ENCODE peak calls at places on chromosomes 13 and 19, in four cellular contexts. One of them, this sample, is unnamed.

GRCh38 chr19:55079400-55080038 is 3.9 kb downstream of the EPS8L1 start:
- DNase-seq in left ventricle myocardium inferior: no peak
- DNase-seq in endodermal cell: peak; percentile 41
- DNase-seq in A673: no peak
- DNase-seq in this sample: no peak

GRCh38 chr19:3381701-3382372 is 15.5 kb downstream of the NFIC start:
- DNase-seq in left ventricle myocardium inferior: no peak
- DNase-seq in endodermal cell: peak; percentile 38
- DNase-seq in A673: no peak
- DNase-seq in this sample: no peak

GRCh38 chr13:36919833-36920611 is at the start of gene SMAD9:
- DNase-seq in left ventricle myocardium inferior: peak; percentile 83
- DNase-seq in endodermal cell: peak; percentile 85
- DNase-seq in A673: peak; percentile 85
- DNase-seq in this sample: peak; percentile 91

GRCh38 chr13:70668983-70669382 is 560.7 kb upstream of the KLHL1 start:
- DNase-seq in left ventricle myocardium inferior: no peak
- DNase-seq in endodermal cell: no peak
- DNase-seq in A673: no peak
- DNase-seq in this sample: no peak

GRCh38 chr19:48501961-48502719 is 9.5 kb downstream of the LMTK3 start:
- DNase-seq in left ventricle myocardium inferior: no peak
- DNase-seq in endodermal cell: peak; percentile 100
- DNase-seq in A673: peak; percentile 91
- DNase-seq in this sample: peak; percentile 99

GRCh38 chr13:42000836-42001235 is 39.9 kb upstream of the VWA8 start:
- DNase-seq in left ventricle myocardium inferior: no peak
- DNase-seq in endodermal cell: no peak
- DNase-seq in A673: no peak
- DNase-seq in this sample: peak; percentile 31

GRCh38 chr13:39913928-39914327 is 258.5 kb downstream of the COG6 start:
- DNase-seq in left ventricle myocardium inferior: no peak
- DNase-seq in endodermal cell: no peak
- DNase-seq in A673: no peak
- DNase-seq in this sample: no peak

GRCh38 chr13:69912576-69913074 is 195.0 kb upstream of the ATXN8OS start:
- DNase-seq in left ventricle myocardium inferior: no peak
- DNase-seq in endodermal cell: peak; percentile 55
- DNase-seq in A673: no peak
- DNase-seq in this sample: no peak

GRCh38 chr19:53333071-53333465 is 481 bp upstream of the ZNF845 start:
- DNase-seq in left ventricle myocardium inferior: peak; percentile 38
- DNase-seq in endodermal cell: peak; percentile 87
- DNase-seq in A673: no peak
- DNase-seq in this sample: peak; percentile 76

GRCh38 chr13:21625366-21625765 is 21.4 kb upstream of the MICU2 start:
- DNase-seq in left ventricle myocardium inferior: no peak
- DNase-seq in endodermal cell: no peak
- DNase-seq in A673: peak; percentile 65
- DNase-seq in this sample: no peak

GRCh38 chr13:37011002-37011401 is 10.4 kb downstream of the EXOSC8 start:
- DNase-seq in left ventricle myocardium inferior: no peak
- DNase-seq in endodermal cell: no peak
- DNase-seq in A673: no peak
- DNase-seq in this sample: no peak

GRCh38 chr13:77429320-77430142 is 102.6 kb upstream of the MYCBP2 start:
- DNase-seq in left ventricle myocardium inferior: no peak
- DNase-seq in endodermal cell: no peak
- DNase-seq in A673: no peak
- DNase-seq in this sample: no peak

GRCh38 chr19:34577531-34578101 is 96.1 kb downstream of the WTIP start:
- DNase-seq in left ventricle myocardium inferior: no peak
- DNase-seq in endodermal cell: peak; percentile 77
- DNase-seq in A673: no peak
- DNase-seq in this sample: peak; percentile 64

GRCh38 chr13:48411281-48412099 is 1.4 kb downstream of the LPAR6 start:
- DNase-seq in left ventricle myocardium inferior: no peak
- DNase-seq in endodermal cell: no peak
- DNase-seq in A673: peak; percentile 34
- DNase-seq in this sample: peak; percentile 11

GRCh38 chr13:24626449-24626848 is 53.8 kb upstream of the ATP12A start:
- DNase-seq in left ventricle myocardium inferior: no peak
- DNase-seq in endodermal cell: no peak
- DNase-seq in A673: no peak
- DNase-seq in this sample: no peak

GRCh38 chr13:47287291-47287751 is 390.5 kb upstream of the HTR2A start:
- DNase-seq in left ventricle myocardium inferior: no peak
- DNase-seq in endodermal cell: no peak
- DNase-seq in A673: no peak
- DNase-seq in this sample: no peak

GRCh38 chr19:1884291-1884718 is 991 bp downstream of the ABHD17A start:
- DNase-seq in left ventricle myocardium inferior: no peak
- DNase-seq in endodermal cell: peak; percentile 51
- DNase-seq in A673: no peak
- DNase-seq in this sample: no peak

GRCh38 chr13:24630851-24631341 is 49.3 kb upstream of the ATP12A start:
- DNase-seq in left ventricle myocardium inferior: no peak
- DNase-seq in endodermal cell: no peak
- DNase-seq in A673: no peak
- DNase-seq in this sample: peak; percentile 49

GRCh38 chr13:94236876-94237275 is 242.6 kb downstream of the DCT start:
- DNase-seq in left ventricle myocardium inferior: no peak
- DNase-seq in endodermal cell: no peak
- DNase-seq in A673: no peak
- DNase-seq in this sample: no peak

GRCh38 chr19:38264486-38265212 is at the start of gene SPINT2:
- DNase-seq in left ventricle myocardium inferior: no peak
- DNase-seq in endodermal cell: peak; percentile 95
- DNase-seq in A673: no peak
- DNase-seq in this sample: peak; percentile 95

GRCh38 chr19:2475018-2475701 is 767 bp upstream of the GADD45B start:
- DNase-seq in left ventricle myocardium inferior: peak; percentile 62
- DNase-seq in endodermal cell: peak; percentile 87
- DNase-seq in A673: peak; percentile 75
- DNase-seq in this sample: peak; percentile 65

GRCh38 chr13:28579334-28579733 is 79.6 kb upstream of the POMP start:
- DNase-seq in left ventricle myocardium inferior: no peak
- DNase-seq in endodermal cell: peak; percentile 77
- DNase-seq in A673: no peak
- DNase-seq in this sample: peak; percentile 49

GRCh38 chr13:24348385-24348784 is 39.0 kb downstream of the C1QTNF9 start:
- DNase-seq in left ventricle myocardium inferior: no peak
- DNase-seq in endodermal cell: no peak
- DNase-seq in A673: no peak
- DNase-seq in this sample: no peak

GRCh38 chr13:49606747-49607648 is 21.3 kb upstream of the ARL11 start:
- DNase-seq in left ventricle myocardium inferior: peak; percentile 87
- DNase-seq in endodermal cell: peak; percentile 91
- DNase-seq in A673: peak; percentile 91
- DNase-seq in this sample: peak; percentile 90
- H3K4me3 ChIP-seq in left ventricle myocardium inferior: peak overlapping the region; percentile 57
- H3K4me3 ChIP-seq in endodermal cell: no peak overlapping the region
- H3K4me3 ChIP-seq in A673: peak overlapping the region; percentile 33
- H3K4me3 ChIP-seq in this sample: no peak overlapping the region

DNA sequence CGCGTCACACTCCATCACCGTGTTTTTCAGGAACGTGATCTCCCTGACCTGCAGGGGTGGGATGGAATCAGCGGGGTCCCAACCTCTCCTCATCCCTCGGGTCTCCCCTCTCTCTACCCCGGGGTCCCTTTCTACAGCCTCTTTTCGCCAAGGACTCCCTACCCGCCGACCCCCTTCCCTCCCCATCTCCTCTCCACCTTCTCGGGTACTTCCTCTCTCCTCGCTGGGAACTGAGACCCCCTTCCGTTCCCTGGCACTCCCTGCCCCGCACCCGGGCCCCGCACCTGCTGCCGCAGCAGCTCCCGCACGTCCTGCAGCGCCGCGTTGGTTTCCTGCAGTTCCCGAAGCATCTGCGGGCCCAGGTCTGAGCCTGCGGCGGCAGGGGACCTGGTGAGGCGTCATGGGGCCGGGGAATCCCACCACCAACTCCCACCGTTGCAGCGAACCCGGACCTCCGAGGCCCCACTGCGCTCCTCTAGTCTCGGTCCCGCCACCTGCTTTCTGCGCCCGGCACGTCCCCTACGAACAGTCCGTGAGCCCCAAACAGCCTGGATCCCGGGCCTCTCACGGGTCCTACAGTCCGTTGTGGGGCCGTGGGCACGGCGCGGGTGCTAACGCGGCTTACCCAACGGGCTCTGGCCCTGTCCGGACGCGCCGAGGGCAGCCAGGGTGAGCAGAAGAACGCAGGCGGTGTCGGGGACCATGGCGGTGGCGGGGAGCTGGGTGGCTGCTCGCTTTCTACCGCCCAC is at the start of gene COMP:
- DNase-seq in left ventricle myocardium inferior: no peak
- DNase-seq in endodermal cell: peak; percentile 58
- DNase-seq in A673: no peak
- DNase-seq in this sample: peak; percentile 45
- H3K4me3 ChIP-seq in left ventricle myocardium inferior: peak within 1 kb of the TSS; percentile 56
- H3K4me3 ChIP-seq in endodermal cell: no peak within 1 kb of the TSS
- H3K4me3 ChIP-seq in A673: peak within 1 kb of the TSS; percentile 29
- H3K4me3 ChIP-seq in this sample: peak within 1 kb of the TSS; percentile 34

DNA sequence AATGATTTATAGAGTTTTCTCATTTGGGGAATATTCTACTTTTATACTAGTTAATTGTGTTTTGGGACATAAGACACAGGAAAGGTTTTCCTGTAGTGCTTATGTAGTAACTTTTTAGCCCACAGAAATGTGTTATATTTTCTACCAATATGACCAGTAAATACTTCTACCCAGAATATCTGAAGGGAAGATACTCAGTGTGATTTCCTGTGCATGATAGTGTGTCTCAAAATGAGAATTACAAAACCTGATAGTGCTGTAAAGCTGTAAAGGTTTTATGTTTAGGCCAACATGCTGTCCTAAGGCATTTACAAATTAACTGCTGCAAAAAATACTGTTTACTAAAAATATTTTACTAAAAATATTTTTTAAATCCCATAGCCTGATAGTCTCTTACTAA is 126.8 kb downstream of the RXFP2 start:
- DNase-seq in left ventricle myocardium inferior: no peak
- DNase-seq in endodermal cell: no peak
- DNase-seq in A673: no peak
- DNase-seq in this sample: no peak
- H3K4me3 ChIP-seq in left ventricle myocardium inferior: no peak overlapping the region
- H3K4me3 ChIP-seq in endodermal cell: no peak overlapping the region
- H3K4me3 ChIP-seq in A673: no peak overlapping the region
- H3K4me3 ChIP-seq in this sample: no peak overlapping the region

DNA sequence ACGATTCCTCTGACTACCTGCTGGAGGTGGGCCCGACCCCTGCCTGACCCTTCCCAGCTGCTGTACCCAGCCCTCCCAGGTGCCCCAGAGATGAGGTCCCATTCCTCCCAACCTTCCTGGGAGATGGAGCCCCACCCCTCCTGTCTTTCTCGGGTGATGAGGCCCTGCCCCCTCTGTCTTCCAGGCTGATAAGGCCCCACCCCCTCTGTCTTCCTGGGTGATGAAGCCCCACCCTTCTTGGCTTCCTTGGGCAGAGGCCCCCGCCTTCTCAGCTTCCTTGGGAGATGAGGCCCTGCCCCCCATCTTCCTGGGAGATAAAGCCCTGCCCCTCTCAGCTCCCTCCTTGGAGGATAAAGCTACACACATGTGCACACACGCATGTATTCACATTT is 47.9 kb downstream of the CERS4 start:
- DNase-seq in left ventricle myocardium inferior: no peak
- DNase-seq in endodermal cell: no peak
- DNase-seq in A673: peak; percentile 76
- DNase-seq in this sample: no peak
- H3K4me3 ChIP-seq in left ventricle myocardium inferior: no peak overlapping the region
- H3K4me3 ChIP-seq in endodermal cell: no peak overlapping the region
- H3K4me3 ChIP-seq in A673: no peak overlapping the region
- H3K4me3 ChIP-seq in this sample: no peak overlapping the region

DNA sequence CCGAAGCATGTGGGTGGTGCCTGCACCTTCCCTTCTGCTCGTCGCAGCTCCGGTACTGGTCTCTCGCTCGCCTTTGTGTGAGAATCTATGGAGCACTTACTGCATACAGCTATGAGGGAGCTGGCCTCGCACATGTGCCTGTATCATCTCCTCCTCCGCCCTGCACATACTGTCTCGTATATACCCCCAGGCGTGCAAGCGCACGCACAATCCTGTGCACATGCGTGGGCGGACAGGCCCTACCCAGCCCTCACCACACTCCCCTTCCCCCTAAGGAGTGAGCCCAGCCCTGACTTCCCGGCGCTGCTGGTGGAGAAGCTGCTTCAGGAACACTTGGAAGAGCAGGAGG is 8.7 kb downstream of the PIK3R2 start:
- DNase-seq in left ventricle myocardium inferior: no peak
- DNase-seq in endodermal cell: no peak
- DNase-seq in A673: no peak
- DNase-seq in this sample: no peak
- H3K4me3 ChIP-seq in left ventricle myocardium inferior: peak overlapping the region; percentile 66
- H3K4me3 ChIP-seq in endodermal cell: no peak overlapping the region
- H3K4me3 ChIP-seq in A673: no peak overlapping the region
- H3K4me3 ChIP-seq in this sample: no peak overlapping the region

GRCh38 chr19:47430041-47430802 is 10.9 kb upstream of the MEIS3 start:
- DNase-seq in left ventricle myocardium inferior: no peak
- DNase-seq in endodermal cell: peak; percentile 88
- DNase-seq in A673: no peak
- DNase-seq in this sample: peak; percentile 80
- H3K4me3 ChIP-seq in left ventricle myocardium inferior: peak overlapping the region; percentile 48
- H3K4me3 ChIP-seq in endodermal cell: no peak overlapping the region
- H3K4me3 ChIP-seq in A673: no peak overlapping the region
- H3K4me3 ChIP-seq in this sample: peak overlapping the region; percentile 5

DNA sequence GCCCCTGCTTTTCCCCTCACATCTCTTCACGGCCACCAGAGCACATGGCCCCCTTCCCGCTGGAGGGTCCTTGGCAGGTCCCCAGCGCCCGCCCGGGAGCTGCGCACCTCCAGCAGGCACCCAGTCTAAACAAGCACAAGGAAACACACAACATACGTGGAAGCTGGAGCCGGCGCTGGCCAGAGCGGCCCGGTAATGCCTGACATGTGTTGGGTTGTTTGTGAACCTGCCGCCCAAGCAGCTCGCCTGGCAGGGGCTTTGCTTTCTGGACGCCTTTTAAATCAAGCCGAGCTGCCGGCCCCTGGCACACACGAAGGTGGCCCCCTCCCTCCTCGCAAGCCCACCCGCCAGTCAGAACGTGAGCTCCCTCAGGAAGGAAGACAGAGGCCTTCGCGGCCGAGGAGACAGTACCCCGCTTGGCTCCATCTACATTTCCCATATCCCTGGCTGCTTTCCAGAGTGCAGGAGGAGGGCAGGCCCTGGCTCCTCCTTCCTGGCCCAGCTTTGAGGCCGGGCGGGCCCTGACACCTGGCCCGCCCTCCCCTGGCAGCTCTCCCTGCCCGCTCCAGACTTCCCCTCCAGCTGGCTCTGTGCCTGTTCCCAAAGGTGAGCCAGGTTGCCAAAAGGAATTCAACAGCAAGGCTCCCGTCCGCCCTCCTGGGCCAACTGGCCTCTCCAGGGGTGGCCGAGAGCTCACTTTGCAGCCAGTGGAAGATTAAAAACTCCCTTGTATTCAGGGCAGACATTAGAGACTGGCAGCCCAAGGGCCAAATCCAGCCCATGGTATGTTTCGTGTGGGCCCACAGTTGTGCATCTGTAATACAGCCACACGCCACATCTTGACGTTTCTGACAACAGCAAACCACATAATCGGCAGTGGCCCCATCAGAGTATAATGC is 28.7 kb downstream of the COMP start:
- DNase-seq in left ventricle myocardium inferior: peak; percentile 64
- DNase-seq in endodermal cell: no peak
- DNase-seq in A673: no peak
- DNase-seq in this sample: no peak
- H3K4me3 ChIP-seq in left ventricle myocardium inferior: peak overlapping the region; percentile 32
- H3K4me3 ChIP-seq in endodermal cell: no peak overlapping the region
- H3K4me3 ChIP-seq in A673: no peak overlapping the region
- H3K4me3 ChIP-seq in this sample: no peak overlapping the region

GRCh38 chr13:106484755-106485193 is 50.7 kb downstream of the EFNB2 start:
- DNase-seq in left ventricle myocardium inferior: no peak
- DNase-seq in endodermal cell: no peak
- DNase-seq in A673: no peak
- DNase-seq in this sample: no peak
- H3K4me3 ChIP-seq in left ventricle myocardium inferior: peak overlapping the region; percentile 39
- H3K4me3 ChIP-seq in endodermal cell: no peak overlapping the region
- H3K4me3 ChIP-seq in A673: no peak overlapping the region
- H3K4me3 ChIP-seq in this sample: no peak overlapping the region